ENCODE peak calls at places on chromosomes 5 and 9, in ten cellular contexts. K is stomach, H is fibroblast of pulmonary artery, O is left ventricle myocardium inferior, C is GM12878, D is cardiac muscle cell, Z is GM13977, A is A673, Y is H9, F is heart right ventricle. E is an unnamed sample.

GRCh38 chr5:42590566-42590965 is 166.1 kb upstream of the CCDC152 start:
- DNase-seq in D (no peak), H (no peak), C (no peak), Z (no peak), A (no peak), Y (no peak), O (no peak), F (no peak), K (no peak), E (no peak)

GRCh38 chr9:101026824-101027223 is 1.7 kb upstream of the PLPPR1 start:
- DNase-seq in A (no peak), O (no peak), H (no peak), Z (no peak), Y (no peak), D (peak; percentile 4), C (no peak), K (no peak), F (no peak), E (no peak)

GRCh38 chr9:83062653-83063527 is at the start of gene RASEF:
- DNase-seq in C (no peak), A (peak; percentile 6), O (no peak), K (peak; percentile 82), H (no peak), F (no peak), Z (no peak), Y (peak; percentile 84), D (peak; percentile 13), E (peak; percentile 70)

GRCh38 chr9:113876806-113877236 is 712 bp downstream of the ZNF618 start:
- DNase-seq in Z (no peak), K (no peak), A (peak; percentile 45), O (no peak), F (no peak), D (peak; percentile 36), C (no peak), Y (no peak), H (peak; percentile 38), E (no peak)

GRCh38 chr5:178780581-178781498 is 50.4 kb upstream of the ZNF354A start:
- DNase-seq in A (no peak), F (no peak), Y (no peak), Z (no peak), H (no peak), K (no peak), D (no peak), O (no peak), C (no peak), E (no peak)

GRCh38 chr9:124593080-124594058 is 86.2 kb upstream of the NR5A1 start:
- DNase-seq in Z (no peak), C (no peak), Y (peak; percentile 64), D (peak; percentile 37), H (no peak), K (no peak), A (peak; percentile 45), O (no peak), F (no peak), E (no peak)

GRCh38 chr5:98102926-98103325 is 670.5 kb upstream of the RGMB start:
- DNase-seq in F (no peak), K (no peak), O (no peak), C (no peak), Y (no peak), D (no peak), H (no peak), Z (no peak), A (no peak), E (no peak)

GRCh38 chr9:126805546-126806262 is 864 bp downstream of the ZBTB43 start:
- DNase-seq in Z (peak; percentile 72), Y (no peak), H (peak; percentile 38), K (peak; percentile 69), D (peak; percentile 73), O (peak; percentile 61), A (peak; percentile 53), C (peak; percentile 65), F (peak; percentile 78), E (no peak)

GRCh38 chr9:92100237-92100911 is 14.8 kb downstream of the SPTLC1 start:
- DNase-seq in D (peak; percentile 76), Z (no peak), F (no peak), K (no peak), A (no peak), H (peak; percentile 77), Y (no peak), C (no peak), O (no peak), E (no peak)

GRCh38 chr5:16456103-16456832 is 9.3 kb downstream of the ZNF622 start:
- DNase-seq in K (no peak), H (peak; percentile 90), D (peak; percentile 87), F (no peak), C (no peak), A (peak; percentile 84), Z (peak; percentile 46), Y (no peak), O (no peak), E (no peak)

GRCh38 chr9:108687360-108687981 is 168.3 kb downstream of the ACTL7B start:
- DNase-seq in F (no peak), Z (no peak), D (peak; percentile 71), C (no peak), A (no peak), H (peak; percentile 54), O (no peak), Y (no peak), K (no peak), E (no peak)

GRCh38 chr9:86695904-86696424 is 251.3 kb downstream of the GAS1 start:
- DNase-seq in K (no peak), H (peak; percentile 50), F (no peak), D (peak; percentile 51), Y (no peak), Z (no peak), A (no peak), C (no peak), O (no peak), E (no peak)

GRCh38 chr9:95091971-95092320 is 225.6 kb downstream of the FANCC start:
- DNase-seq in Z (no peak), K (no peak), C (no peak), A (no peak), Y (no peak), D (peak; percentile 62), H (peak; percentile 33), O (no peak), F (no peak), E (no peak)

GRCh38 chr5:165630211-165630866 is 2124.9 kb downstream of the MAT2B start:
- DNase-seq in Z (peak; percentile 39), H (peak; percentile 64), C (peak; percentile 2), F (peak; percentile 40), K (peak; percentile 30), D (peak; percentile 81), O (no peak), A (peak; percentile 59), Y (peak; percentile 78), E (no peak)

DNA sequence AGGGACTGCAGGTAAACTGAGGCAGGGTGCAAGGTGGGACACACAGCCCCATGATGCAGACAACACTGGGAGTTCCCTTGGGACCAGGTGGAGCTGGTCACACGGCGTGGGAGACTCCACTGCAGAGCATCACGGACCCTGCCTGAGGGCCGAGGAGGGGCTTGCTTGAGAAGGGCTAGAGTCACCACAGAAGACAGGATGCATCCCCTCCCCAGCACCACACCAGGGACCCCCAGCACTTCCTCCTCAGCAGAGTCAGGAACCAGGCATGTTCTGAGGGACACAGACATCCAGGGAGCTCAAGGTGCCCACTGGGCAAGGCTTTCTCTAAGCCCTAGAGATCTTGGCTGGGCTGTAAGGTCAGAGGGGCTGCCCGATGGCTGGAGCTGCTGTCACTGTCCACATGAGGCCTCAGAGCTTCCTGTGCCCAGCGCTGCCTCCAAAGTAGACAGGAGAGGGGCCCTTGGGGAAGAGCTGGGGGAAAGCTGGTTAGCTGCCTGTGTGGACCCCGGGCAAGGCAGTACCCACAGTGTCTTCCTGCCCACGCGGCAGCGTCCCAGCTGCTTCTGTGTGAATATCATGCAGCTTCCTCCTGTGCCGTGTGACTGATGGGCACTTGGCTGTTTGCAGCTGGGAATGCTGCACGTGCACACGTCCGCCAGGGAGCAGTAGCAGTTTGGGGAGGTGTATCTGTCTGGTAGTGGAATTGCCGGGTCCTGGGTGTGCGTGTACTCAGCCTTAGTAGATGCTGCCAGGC is 176.6 kb downstream of the CACNA1B start:
- DNase-seq in O (no peak), D (no peak), A (no peak), K (peak; percentile 18), H (no peak), Y (peak; percentile 26), F (no peak), C (no peak), Z (no peak), E (peak; percentile 6)
- TF ChIP-seq CTCF in O (no peak), D (no peak), A (no peak), K (no peak), H (no peak), Y (no peak), F (no peak), C (no peak), Z (no peak), E (no peak)

GRCh38 chr9:5574998-5575397 is 53.9 kb upstream of the RIC1 start:
- DNase-seq in H (no peak), Z (no peak), A (no peak), F (no peak), Y (peak; percentile 29), D (no peak), C (no peak), K (no peak), O (no peak), E (no peak)
- TF ChIP-seq CTCF in H (peak; percentile 6), Z (peak; percentile 47), A (no peak), F (no peak), Y (peak; percentile 25), D (no peak), C (peak; percentile 23), K (no peak), O (no peak), E (no peak)

DNA sequence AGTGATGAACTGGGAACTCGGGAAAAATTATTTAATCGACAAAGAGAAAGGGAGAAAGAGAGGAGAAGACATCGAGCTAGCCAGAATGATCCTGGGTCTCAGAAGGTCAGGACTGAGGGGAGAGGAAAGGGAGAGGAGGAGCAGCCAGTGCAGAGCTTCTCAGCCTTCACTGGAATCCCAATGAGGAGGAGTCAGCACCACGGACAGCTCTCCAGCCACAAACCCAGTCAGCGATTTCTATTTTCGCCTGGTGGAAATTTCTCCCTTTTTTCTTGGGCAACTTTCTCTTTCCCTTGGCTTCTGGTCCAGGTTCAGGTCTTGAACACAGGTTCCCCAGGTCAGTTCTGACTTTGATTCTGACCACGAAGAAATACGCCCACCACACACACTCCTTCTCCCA is 1.6 kb upstream of the BRINP1 start:
- DNase-seq in H (peak; percentile 34), Y (peak; percentile 77), C (no peak), Z (peak; percentile 54), A (peak; percentile 41), D (peak; percentile 38), O (peak; percentile 33), F (peak; percentile 29), K (no peak), E (peak; percentile 85)
- TF ChIP-seq CTCF in H (no peak), Y (no peak), C (no peak), Z (no peak), A (no peak), D (no peak), O (no peak), F (no peak), K (no peak), E (no peak)

DNA sequence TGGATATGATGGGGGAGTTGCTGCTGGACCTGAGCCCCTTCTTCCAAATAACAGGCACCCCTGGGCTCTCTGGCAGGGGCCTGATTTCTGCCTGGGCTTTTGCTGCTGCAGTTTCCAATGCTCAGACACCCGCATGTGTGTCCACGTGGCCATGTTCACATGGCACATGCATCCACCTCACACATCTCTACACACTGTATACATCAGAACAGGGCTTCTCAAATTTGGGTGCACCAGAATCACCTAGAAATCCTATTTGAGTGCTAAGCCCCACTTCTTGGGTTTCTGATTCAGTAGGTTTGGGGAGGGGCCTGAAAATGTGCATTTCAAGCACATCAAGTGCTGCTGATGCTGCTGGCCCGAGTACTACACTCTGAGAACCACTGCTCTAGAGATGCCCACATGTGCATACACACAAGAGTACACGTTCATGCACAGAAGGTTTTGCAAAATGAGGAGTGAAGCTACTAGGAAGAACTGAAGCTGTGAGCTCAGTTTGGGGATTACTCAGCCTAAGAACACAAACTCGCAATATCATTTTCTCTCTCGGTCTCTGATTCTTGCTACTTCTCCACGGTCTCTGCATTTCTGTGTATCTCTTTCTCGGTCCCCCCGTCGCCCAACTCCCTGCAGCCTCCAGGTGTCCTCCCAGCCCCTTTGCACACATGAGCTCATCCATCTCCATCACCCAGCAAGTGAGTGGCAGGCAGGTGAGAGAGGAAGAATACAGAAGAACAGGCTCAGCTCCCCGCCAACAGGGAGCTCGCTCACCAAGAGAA is 97.1 kb downstream of the PCDH1 start:
- DNase-seq in A (no peak), F (no peak), O (no peak), C (no peak), D (no peak), K (no peak), Y (no peak), H (no peak), Z (no peak), E (no peak)
- TF ChIP-seq CTCF in A (no peak), F (no peak), O (no peak), C (no peak), D (no peak), K (no peak), Y (peak; percentile 11), H (no peak), Z (no peak), E (no peak)

E was measured in mesothelial cell of epicardium.